ENCODE peak calls at places on chromosomes 4 and X, in seven cellular contexts. One of them, this sample, is unnamed.

GRCh38 chr4:3302164-3302785 is 9.5 kb downstream of the RGS12 start:
- DNase-seq in pancreas: no peak
- DNase-seq in ovary: no peak
- DNase-seq in IMR-90: no peak
- DNase-seq in fibroblast of lung: peak; percentile 64
- DNase-seq in lung: no peak
- DNase-seq in iPS DF 6.9: no peak
- DNase-seq in this sample: peak; percentile 50

GRCh38 chr4:3472411-3473141 is 9.5 kb downstream of the DOK7 start:
- DNase-seq in lung: no peak
- DNase-seq in pancreas: peak; percentile 90
- DNase-seq in fibroblast of lung: no peak
- DNase-seq in ovary: no peak
- DNase-seq in IMR-90: no peak
- DNase-seq in iPS DF 6.9: no peak
- DNase-seq in this sample: no peak

GRCh38 chr4:112633477-112634235 is 3.1 kb downstream of the ZGRF1 start:
- DNase-seq in iPS DF 6.9: no peak
- DNase-seq in fibroblast of lung: peak; percentile 23
- DNase-seq in ovary: no peak
- DNase-seq in pancreas: no peak
- DNase-seq in lung: no peak
- DNase-seq in IMR-90: peak; percentile 43
- DNase-seq in this sample: no peak

GRCh38 chr4:80448056-80448455 is 112.5 kb downstream of the CFAP299 start:
- DNase-seq in fibroblast of lung: no peak
- DNase-seq in iPS DF 6.9: no peak
- DNase-seq in lung: no peak
- DNase-seq in ovary: no peak
- DNase-seq in IMR-90: peak; percentile 52
- DNase-seq in pancreas: no peak
- DNase-seq in this sample: no peak

GRCh38 chr4:64564126-64564525 is 154.9 kb upstream of the TECRL start:
- DNase-seq in iPS DF 6.9: no peak
- DNase-seq in ovary: no peak
- DNase-seq in fibroblast of lung: peak; percentile 41
- DNase-seq in IMR-90: no peak
- DNase-seq in pancreas: no peak
- DNase-seq in lung: no peak
- DNase-seq in this sample: no peak

GRCh38 chr4:176274441-176274840 is 5.4 kb upstream of the ASB5 start:
- DNase-seq in iPS DF 6.9: no peak
- DNase-seq in IMR-90: no peak
- DNase-seq in lung: no peak
- DNase-seq in pancreas: no peak
- DNase-seq in ovary: no peak
- DNase-seq in fibroblast of lung: peak; percentile 66
- DNase-seq in this sample: no peak

GRCh38 chr4:161555689-161556660 is 607.8 kb downstream of the FSTL5 start:
- DNase-seq in ovary: no peak
- DNase-seq in lung: no peak
- DNase-seq in pancreas: no peak
- DNase-seq in fibroblast of lung: peak; percentile 78
- DNase-seq in iPS DF 6.9: no peak
- DNase-seq in IMR-90: peak; percentile 68
- DNase-seq in this sample: no peak

GRCh38 chrX:40012039-40012799 is 85.5 kb downstream of the BCOR start:
- DNase-seq in pancreas: no peak
- DNase-seq in IMR-90: peak; percentile 71
- DNase-seq in lung: no peak
- DNase-seq in fibroblast of lung: peak; percentile 55
- DNase-seq in iPS DF 6.9: no peak
- DNase-seq in ovary: peak; percentile 46
- DNase-seq in this sample: peak; percentile 53

GRCh38 chr4:181952478-181952877 is 290.7 kb upstream of the TENM3 start:
- DNase-seq in pancreas: no peak
- DNase-seq in IMR-90: peak; percentile 96
- DNase-seq in lung: no peak
- DNase-seq in fibroblast of lung: peak; percentile 98
- DNase-seq in iPS DF 6.9: no peak
- DNase-seq in ovary: no peak
- DNase-seq in this sample: no peak

GRCh38 chrX:46574941-46575381 is 1.4 kb downstream of the CHST7 start:
- DNase-seq in fibroblast of lung: peak; percentile 35
- DNase-seq in ovary: no peak
- DNase-seq in iPS DF 6.9: no peak
- DNase-seq in pancreas: no peak
- DNase-seq in lung: no peak
- DNase-seq in IMR-90: no peak
- DNase-seq in this sample: no peak

GRCh38 chrX:121165930-121166359 is 118.5 kb downstream of the GLUD2 start:
- DNase-seq in pancreas: no peak
- DNase-seq in fibroblast of lung: no peak
- DNase-seq in lung: no peak
- DNase-seq in IMR-90: no peak
- DNase-seq in ovary: no peak
- DNase-seq in iPS DF 6.9: no peak
- DNase-seq in this sample: no peak

GRCh38 chr4:169330811-169331210 is 60.1 kb upstream of the SH3RF1 start:
- DNase-seq in pancreas: no peak
- DNase-seq in IMR-90: no peak
- DNase-seq in iPS DF 6.9: no peak
- DNase-seq in lung: no peak
- DNase-seq in ovary: no peak
- DNase-seq in fibroblast of lung: no peak
- DNase-seq in this sample: no peak

GRCh38 chr4:17787315-17787714 is 5.9 kb upstream of the FAM184B start:
- DNase-seq in fibroblast of lung: peak; percentile 67
- DNase-seq in pancreas: no peak
- DNase-seq in iPS DF 6.9: no peak
- DNase-seq in ovary: no peak
- DNase-seq in lung: no peak
- DNase-seq in IMR-90: peak; percentile 78
- DNase-seq in this sample: no peak

GRCh38 chrX:45771560-45772340 is 571.1 kb upstream of the DIPK2B start:
- DNase-seq in fibroblast of lung: peak; percentile 74
- DNase-seq in lung: no peak
- DNase-seq in iPS DF 6.9: no peak
- DNase-seq in ovary: no peak
- DNase-seq in IMR-90: peak; percentile 80
- DNase-seq in pancreas: no peak
- DNase-seq in this sample: peak; percentile 72

GRCh38 chr4:41525129-41525528 is 12.8 kb upstream of the LIMCH1 start:
- DNase-seq in ovary: no peak
- DNase-seq in fibroblast of lung: peak; percentile 99
- DNase-seq in iPS DF 6.9: peak; percentile 55
- DNase-seq in IMR-90: peak; percentile 69
- DNase-seq in lung: no peak
- DNase-seq in pancreas: no peak
- DNase-seq in this sample: no peak

GRCh38 chrX:21167028-21167427 is 207.2 kb upstream of the CNKSR2 start:
- DNase-seq in IMR-90: no peak
- DNase-seq in iPS DF 6.9: no peak
- DNase-seq in pancreas: no peak
- DNase-seq in lung: no peak
- DNase-seq in ovary: no peak
- DNase-seq in fibroblast of lung: no peak
- DNase-seq in this sample: no peak

GRCh38 chr4:26804876-26805275 is 55.8 kb upstream of the STIM2 start:
- DNase-seq in fibroblast of lung: no peak
- DNase-seq in pancreas: no peak
- DNase-seq in IMR-90: no peak
- DNase-seq in iPS DF 6.9: no peak
- DNase-seq in ovary: no peak
- DNase-seq in lung: no peak
- DNase-seq in this sample: no peak

GRCh38 chr4:31461425-31461824 is 741.3 kb downstream of the PCDH7 start:
- DNase-seq in iPS DF 6.9: no peak
- DNase-seq in lung: no peak
- DNase-seq in ovary: no peak
- DNase-seq in pancreas: no peak
- DNase-seq in IMR-90: no peak
- DNase-seq in fibroblast of lung: peak; percentile 34
- DNase-seq in this sample: no peak

GRCh38 chr4:48329976-48330375 is 11.4 kb upstream of the SLAIN2 start:
- DNase-seq in ovary: no peak
- DNase-seq in pancreas: no peak
- DNase-seq in lung: no peak
- DNase-seq in fibroblast of lung: peak; percentile 92
- DNase-seq in IMR-90: peak; percentile 91
- DNase-seq in iPS DF 6.9: no peak
- DNase-seq in this sample: no peak

GRCh38 chrX:150567645-150568319 is 639 bp upstream of the MTM1 start:
- DNase-seq in IMR-90: no peak
- DNase-seq in lung: no peak
- DNase-seq in ovary: no peak
- DNase-seq in pancreas: no peak
- DNase-seq in fibroblast of lung: no peak
- DNase-seq in iPS DF 6.9: no peak
- DNase-seq in this sample: no peak

GRCh38 chr4:7650606-7651400 is 216.1 kb upstream of the PSAPL1 start:
- DNase-seq in lung: no peak
- DNase-seq in IMR-90: no peak
- DNase-seq in pancreas: no peak
- DNase-seq in fibroblast of lung: peak; percentile 64
- DNase-seq in ovary: peak; percentile 43
- DNase-seq in iPS DF 6.9: peak; percentile 57
- DNase-seq in this sample: peak; percentile 72

GRCh38 chr4:7652006-7652405 is 217.3 kb upstream of the PSAPL1 start:
- DNase-seq in iPS DF 6.9: no peak
- DNase-seq in IMR-90: no peak
- DNase-seq in lung: no peak
- DNase-seq in fibroblast of lung: no peak
- DNase-seq in pancreas: no peak
- DNase-seq in ovary: no peak
- DNase-seq in this sample: peak; percentile 66

GRCh38 chr4:7652451-7652871 is 217.7 kb upstream of the PSAPL1 start:
- DNase-seq in iPS DF 6.9: no peak
- DNase-seq in pancreas: no peak
- DNase-seq in fibroblast of lung: peak; percentile 64
- DNase-seq in ovary: no peak
- DNase-seq in lung: no peak
- DNase-seq in IMR-90: no peak
- DNase-seq in this sample: peak; percentile 64

GRCh38 chr4:7652906-7653305 is 218.2 kb upstream of the PSAPL1 start:
- DNase-seq in pancreas: no peak
- DNase-seq in IMR-90: no peak
- DNase-seq in ovary: peak; percentile 25
- DNase-seq in lung: no peak
- DNase-seq in fibroblast of lung: no peak
- DNase-seq in iPS DF 6.9: no peak
- DNase-seq in this sample: peak; percentile 55

DNA sequence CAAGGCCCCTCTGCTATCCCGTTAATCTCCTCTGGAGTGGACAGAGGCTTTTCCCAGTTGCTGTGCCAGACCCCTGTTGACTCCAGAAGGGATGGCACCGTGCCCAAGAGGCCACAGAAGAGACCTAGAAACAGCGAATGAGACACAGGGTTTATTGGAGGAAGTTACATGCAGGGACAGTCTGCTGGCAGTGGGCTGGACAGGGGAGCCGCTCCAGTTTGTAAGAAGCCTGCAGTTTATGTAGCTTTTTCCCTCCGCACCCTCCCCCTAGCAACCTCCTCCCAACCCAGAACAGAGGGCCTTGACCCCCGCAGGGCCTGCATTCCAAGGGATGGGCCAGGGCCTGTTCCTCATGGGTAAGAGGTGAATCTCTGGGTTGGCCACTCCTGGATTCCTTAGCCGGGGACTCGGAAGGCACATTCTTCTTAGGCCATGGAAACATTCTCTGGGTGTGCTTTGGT is 216.8 kb upstream of the PSAPL1 start:
- DNase-seq in lung: no peak
- DNase-seq in fibroblast of lung: peak; percentile 51
- DNase-seq in pancreas: no peak
- DNase-seq in ovary: peak; percentile 79
- DNase-seq in iPS DF 6.9: no peak
- DNase-seq in IMR-90: peak; percentile 19
- DNase-seq in this sample: no peak
- H3K4me1 ChIP-seq in lung: no peaks in the 10 kb centered on the region
- H3K4me1 ChIP-seq in fibroblast of lung: peaks cover 22% of the 10 kb centered on the region
- H3K4me1 ChIP-seq in pancreas: no peaks in the 10 kb centered on the region
- H3K4me1 ChIP-seq in ovary: peaks cover 50% of the 10 kb centered on the region
- H3K4me1 ChIP-seq in iPS DF 6.9: peaks cover 10% of the 10 kb centered on the region
- H3K4me1 ChIP-seq in IMR-90: peaks cover 15% of the 10 kb centered on the region
- H3K4me1 ChIP-seq in this sample: no peaks in the 10 kb centered on the region

DNA sequence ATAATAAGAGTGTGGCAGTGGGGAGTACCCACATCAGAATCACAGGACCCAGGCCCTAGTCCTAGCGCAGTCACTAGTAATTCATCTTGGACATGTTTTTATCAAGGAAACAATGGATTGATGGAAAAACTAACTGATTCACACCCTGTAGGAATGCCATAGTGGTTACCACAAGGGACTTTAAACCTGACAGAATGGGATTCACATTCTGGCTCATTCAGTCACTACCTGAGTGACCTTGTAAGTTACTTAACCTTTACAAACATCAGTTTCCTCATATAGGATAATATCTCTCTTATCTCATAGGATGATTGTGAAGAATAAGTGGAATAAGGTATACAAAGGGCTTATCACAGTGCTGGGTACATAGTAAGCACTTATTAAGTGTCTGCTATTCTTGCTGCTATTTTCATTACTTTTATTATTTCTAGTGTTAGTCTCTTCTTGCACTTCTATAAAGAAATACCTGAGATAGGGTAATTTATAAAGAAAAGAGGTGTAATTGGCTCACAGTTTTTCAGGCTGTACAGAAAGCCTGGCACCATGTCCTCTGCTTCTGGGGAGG is 247.5 kb upstream of the KLF3 start:
- DNase-seq in ovary: no peak
- DNase-seq in fibroblast of lung: no peak
- DNase-seq in IMR-90: no peak
- DNase-seq in lung: no peak
- DNase-seq in iPS DF 6.9: no peak
- DNase-seq in pancreas: no peak
- DNase-seq in this sample: no peak
- H3K4me1 ChIP-seq in ovary: no peaks in the 10 kb centered on the region
- H3K4me1 ChIP-seq in fibroblast of lung: no peaks in the 10 kb centered on the region
- H3K4me1 ChIP-seq in IMR-90: no peaks in the 10 kb centered on the region
- H3K4me1 ChIP-seq in lung: no peaks in the 10 kb centered on the region
- H3K4me1 ChIP-seq in iPS DF 6.9: no peaks in the 10 kb centered on the region
- H3K4me1 ChIP-seq in pancreas: no peaks in the 10 kb centered on the region
- H3K4me1 ChIP-seq in this sample: no peaks in the 10 kb centered on the region

GRCh38 chr4:170887396-170887795 is 797.6 kb upstream of the AADAT start:
- DNase-seq in iPS DF 6.9: no peak
- DNase-seq in pancreas: no peak
- DNase-seq in fibroblast of lung: peak; percentile 0
- DNase-seq in IMR-90: no peak
- DNase-seq in ovary: no peak
- DNase-seq in lung: no peak
- DNase-seq in this sample: no peak
- H3K4me1 ChIP-seq in iPS DF 6.9: no peaks in the 10 kb centered on the region
- H3K4me1 ChIP-seq in pancreas: no peaks in the 10 kb centered on the region
- H3K4me1 ChIP-seq in fibroblast of lung: no peaks in the 10 kb centered on the region
- H3K4me1 ChIP-seq in IMR-90: no peaks in the 10 kb centered on the region
- H3K4me1 ChIP-seq in ovary: no peaks in the 10 kb centered on the region
- H3K4me1 ChIP-seq in lung: no peaks in the 10 kb centered on the region
- H3K4me1 ChIP-seq in this sample: no peaks in the 10 kb centered on the region

DNA sequence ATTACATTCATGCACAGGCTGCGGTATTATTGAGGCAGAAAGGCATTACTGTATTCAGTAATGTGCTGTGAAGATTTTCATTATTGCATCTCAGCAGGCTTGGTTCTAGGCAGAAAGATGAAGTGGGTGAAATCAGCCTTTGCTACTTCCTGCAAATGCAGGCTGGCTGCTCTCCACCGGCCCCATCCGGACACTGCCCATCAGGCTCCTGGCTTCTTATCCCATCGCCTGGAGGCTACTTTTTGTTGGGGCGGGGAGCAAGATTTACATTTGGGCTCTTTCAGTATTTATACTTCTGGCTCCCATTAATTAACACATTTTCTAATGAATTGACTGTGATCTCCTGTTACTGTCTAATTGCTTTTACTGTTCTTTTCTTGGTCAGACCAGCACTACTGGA is 117.8 kb downstream of the FRAS1 start:
- DNase-seq in lung: no peak
- DNase-seq in fibroblast of lung: no peak
- DNase-seq in iPS DF 6.9: no peak
- DNase-seq in IMR-90: no peak
- DNase-seq in pancreas: no peak
- DNase-seq in ovary: no peak
- DNase-seq in this sample: no peak
- H3K4me1 ChIP-seq in lung: no peaks in the 10 kb centered on the region
- H3K4me1 ChIP-seq in fibroblast of lung: no peaks in the 10 kb centered on the region
- H3K4me1 ChIP-seq in iPS DF 6.9: peaks cover 6% of the 10 kb centered on the region
- H3K4me1 ChIP-seq in IMR-90: no peaks in the 10 kb centered on the region
- H3K4me1 ChIP-seq in pancreas: no peaks in the 10 kb centered on the region
- H3K4me1 ChIP-seq in ovary: no peaks in the 10 kb centered on the region
- H3K4me1 ChIP-seq in this sample: no peaks in the 10 kb centered on the region

This sample was measured in aorta.